ENCODE peak calls at places on chromosomes 6 and 20, in five cellular contexts. Q is hepatocyte, X is psoas muscle, V is choroid plexus epithelial cell, U is progenitor cell of endocrine pancreas. C is an unnamed sample.

GRCh38 chr20:34516874-34517542 is 786 bp downstream of the DYNLRB1 start:
- DNase-seq in Q (peak), X (no peak), V (peak), U (no peak), C (peak)

GRCh38 chr20:32607324-32607723 is 22.2 kb upstream of the NOL4L start:
- DNase-seq in Q (no peak), X (no peak), V (no peak), U (no peak), C (no peak)

GRCh38 chr6:170176621-170177382 is 114.1 kb downstream of the DLL1 start:
- DNase-seq in Q (no peak), X (no peak), V (no peak), U (no peak), C (no peak)

GRCh38 chr6:53244958-53245357 is 96.3 kb upstream of the GCM1 start:
- DNase-seq in Q (no peak), X (no peak), V (no peak), U (no peak), C (no peak)

GRCh38 chr6:95923518-95923917 is 92.3 kb upstream of the FUT9 start:
- DNase-seq in Q (peak), X (no peak), V (no peak), U (no peak), C (no peak)

GRCh38 chr6:151136141-151136755 is 103.5 kb upstream of the AKAP12 start:
- DNase-seq in Q (peak), X (no peak), V (no peak), U (no peak), C (no peak)

GRCh38 chr20:48530957-48531356 is 296.8 kb downstream of the PREX1 start:
- DNase-seq in Q (no peak), X (no peak), V (no peak), U (no peak), C (peak)

GRCh38 chr6:113881473-113881980 is 24.4 kb downstream of the MARCKS start:
- DNase-seq in Q (no peak), X (no peak), V (no peak), U (no peak), C (no peak)

GRCh38 chr20:5989539-5989938 is 39.1 kb downstream of the MCM8 start:
- DNase-seq in Q (no peak), X (no peak), V (no peak), U (no peak), C (no peak)
- TF ChIP-seq CTCF in Q (no peak), X (no peak), V (no peak), U (no peak), C (no peak)

DNA sequence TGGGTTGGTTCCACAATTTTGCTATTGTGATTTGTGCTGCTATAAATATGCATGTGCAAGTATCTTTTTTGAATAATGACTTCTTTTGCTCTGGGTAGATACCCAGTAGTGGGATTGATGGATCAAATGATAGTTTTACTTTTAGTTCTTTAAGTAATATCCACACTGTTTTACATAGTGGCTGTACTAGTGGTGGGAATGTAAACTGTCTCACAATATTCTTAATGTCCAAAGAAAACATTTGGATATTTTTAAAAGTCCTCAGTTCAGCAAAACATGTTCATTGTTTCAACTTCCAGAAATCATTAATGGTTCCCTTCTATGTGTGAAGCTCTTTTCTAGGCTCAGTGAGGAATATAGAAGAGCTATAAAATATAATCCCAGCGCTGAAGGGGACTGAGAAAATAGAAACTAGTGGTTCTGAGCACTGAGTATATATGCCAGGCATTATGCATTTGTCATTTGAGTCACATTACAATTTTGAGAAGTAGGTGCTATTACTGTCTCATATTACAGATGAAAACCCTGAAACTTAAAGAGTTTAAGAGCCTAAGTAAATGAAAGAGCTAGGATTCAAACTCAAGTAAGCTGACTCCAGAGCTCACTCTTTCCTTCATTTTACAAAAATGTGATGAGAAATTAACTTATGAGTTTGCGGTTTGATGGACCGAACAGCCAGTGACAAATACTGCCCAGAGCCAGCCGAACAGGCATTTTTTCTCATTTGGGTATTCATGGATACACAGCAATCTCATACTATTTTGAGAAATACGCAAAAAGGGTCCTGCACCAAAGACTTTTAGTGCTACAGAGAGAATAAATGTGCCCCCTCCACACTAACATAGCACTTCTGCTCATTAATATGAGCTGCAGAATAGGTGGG is 250.1 kb downstream of the TBX18 start:
- DNase-seq in Q (no peak), X (no peak), V (peak), U (no peak), C (no peak)
- TF ChIP-seq CTCF in Q (no peak), X (no peak), V (peak), U (no peak), C (no peak)

DNA sequence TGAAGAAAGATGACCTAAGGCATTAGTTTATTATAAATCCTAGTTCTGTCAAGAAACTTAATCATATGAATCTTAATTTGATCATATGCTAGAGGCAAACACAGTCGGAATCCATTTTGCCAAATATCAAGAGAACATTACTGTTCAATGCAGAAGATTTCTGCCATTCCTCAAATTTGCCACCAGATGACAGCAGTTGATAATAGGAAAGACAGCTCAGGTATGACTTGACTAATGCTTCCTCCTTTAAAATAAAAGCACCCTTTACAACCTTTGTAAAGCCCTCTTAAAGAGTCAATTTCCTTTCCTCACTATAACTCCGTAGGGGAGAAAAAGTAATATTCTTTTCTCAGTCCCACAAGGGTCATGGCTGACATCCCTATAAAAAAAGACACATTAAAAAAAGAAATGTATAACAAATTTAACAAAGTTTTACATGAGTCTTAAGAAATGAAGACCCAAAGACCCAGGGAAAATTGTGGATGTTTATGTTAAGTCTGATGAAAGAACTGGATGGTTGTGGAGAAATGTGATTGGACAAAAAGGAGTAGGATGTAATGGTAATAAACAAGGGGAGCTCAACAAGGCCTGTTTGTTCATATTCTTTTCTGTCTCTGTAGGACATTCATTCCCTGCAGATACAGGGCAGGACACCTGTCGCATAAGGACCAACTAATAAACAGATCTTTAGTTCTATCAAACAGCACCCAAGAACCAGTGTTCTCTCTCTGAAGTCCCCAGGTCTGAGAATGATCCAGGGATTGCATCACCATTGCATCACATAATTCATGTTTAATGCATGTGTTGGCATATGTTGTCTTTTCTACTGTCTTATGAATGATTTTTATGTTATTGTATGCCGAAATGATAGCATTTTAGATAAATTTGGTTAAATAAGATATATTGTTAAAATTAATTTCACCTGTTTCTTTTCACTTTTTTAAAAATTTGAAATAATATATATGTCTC is 23.0 kb upstream of the IL17A start:
- DNase-seq in Q (peak), X (no peak), V (peak), U (no peak), C (no peak)
- TF ChIP-seq CTCF in Q (peak), X (peak), V (peak), U (peak), C (peak)

GRCh38 chr6:134446228-134446848 is 128.4 kb upstream of the SGK1 start:
- DNase-seq in Q (no peak), X (no peak), V (peak), U (no peak), C (no peak)
- TF ChIP-seq CTCF in Q (no peak), X (no peak), V (no peak), U (no peak), C (no peak)

DNA sequence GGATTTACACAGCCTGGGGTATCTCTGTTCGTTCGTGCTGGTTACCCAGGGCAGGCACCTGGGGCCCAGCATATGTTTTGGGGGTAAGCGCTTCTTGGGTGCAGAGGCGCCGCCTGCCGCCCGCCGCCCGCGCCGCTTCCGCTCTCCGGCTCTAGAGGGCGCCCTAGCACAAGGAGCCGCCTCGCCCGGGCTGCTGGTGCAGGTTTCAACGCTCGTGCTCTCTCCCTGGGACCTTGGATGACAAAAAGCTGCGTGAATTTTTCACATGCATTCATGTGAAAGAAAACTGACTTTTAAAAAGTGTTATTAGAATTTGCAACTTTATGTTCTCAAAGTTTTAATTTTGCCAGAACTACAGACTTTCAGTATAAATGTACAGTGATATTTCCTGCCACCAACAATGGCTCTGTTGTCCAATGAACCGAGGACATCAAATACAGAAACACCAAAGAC is 32.5 kb downstream of the PRR18 start:
- DNase-seq in Q (peak), X (peak), V (peak), U (peak), C (peak)
- TF ChIP-seq CTCF in Q (peak), X (peak), V (peak), U (peak), C (peak)

DNA sequence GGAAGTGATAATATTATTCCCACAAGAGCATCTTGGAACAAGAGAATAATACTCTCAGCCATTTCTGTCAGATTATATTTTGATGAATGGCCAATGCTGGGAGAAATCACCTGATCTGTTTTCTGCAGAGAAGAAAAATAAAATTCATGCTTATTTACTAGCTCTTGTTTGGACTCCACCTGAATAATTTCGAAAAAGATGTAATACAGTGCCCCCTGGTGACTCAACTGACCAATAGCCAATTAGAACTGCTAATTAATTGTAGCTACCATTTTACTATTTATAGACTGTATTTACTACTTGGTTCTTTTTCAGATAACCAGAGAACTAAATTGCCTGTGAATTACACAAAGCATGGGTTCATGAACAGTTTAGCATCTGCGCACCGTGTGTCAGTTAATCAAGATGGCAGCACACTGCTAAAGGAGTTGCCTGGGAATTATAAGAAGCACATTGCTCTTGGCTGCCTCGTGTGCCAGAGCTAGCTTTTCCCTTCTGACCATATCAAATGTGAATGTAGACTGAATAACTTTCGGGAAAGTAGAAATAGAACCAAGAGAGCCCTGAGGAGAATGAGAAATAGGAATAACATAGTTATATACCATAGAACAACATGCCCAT is 78.6 kb upstream of the TRDN start:
- DNase-seq in Q (peak), X (no peak), V (peak), U (no peak), C (peak)
- TF ChIP-seq CTCF in Q (peak), X (peak), V (peak), U (peak), C (peak)

DNA sequence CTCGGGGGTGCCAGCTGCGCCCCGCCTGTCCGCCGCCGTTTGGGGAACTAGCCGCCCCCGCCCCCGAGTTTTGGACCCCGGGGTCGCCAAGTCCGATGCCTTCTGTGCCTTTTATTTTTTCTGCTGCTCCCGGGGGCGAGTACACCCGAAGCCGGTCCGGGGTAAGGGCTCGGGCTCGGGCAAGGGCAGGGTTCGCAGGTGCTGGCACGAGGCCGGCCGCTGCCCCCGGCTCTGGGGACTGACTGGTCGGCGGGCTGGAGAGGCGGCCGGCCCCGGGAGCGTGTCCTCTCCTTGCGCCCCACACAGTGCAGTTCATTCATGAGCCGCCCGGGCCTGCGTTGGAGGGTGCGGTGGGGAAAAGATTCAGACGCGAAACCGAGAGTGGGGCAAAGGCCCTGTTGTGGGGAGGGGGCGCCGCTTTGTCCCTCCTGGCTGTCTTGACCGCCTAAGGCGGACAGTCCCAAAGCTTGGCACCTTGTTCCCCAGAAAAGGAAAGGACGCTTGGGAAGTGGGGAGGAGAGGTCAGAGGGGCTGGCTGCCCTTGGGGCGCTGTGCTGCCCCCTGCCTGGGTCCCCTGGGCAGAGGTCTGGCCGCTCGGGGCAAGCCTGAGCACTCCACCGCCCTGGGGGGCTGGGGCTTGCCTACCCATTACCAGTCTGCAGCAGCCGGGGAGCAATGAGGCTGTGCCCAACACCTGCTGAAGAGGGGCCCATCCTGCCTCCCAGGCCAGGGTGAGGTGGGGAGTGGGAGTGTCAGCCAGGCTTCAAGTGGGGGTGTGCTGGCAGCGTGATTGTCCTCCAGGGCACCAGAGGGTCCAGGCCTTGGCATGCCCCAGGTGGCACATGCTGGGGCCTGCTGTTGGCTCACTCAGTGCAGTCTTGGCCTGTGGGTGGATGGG is 915 bp downstream of the TMEM63B start:
- DNase-seq in Q (peak), X (peak), V (peak), U (peak), C (peak)
- TF ChIP-seq CTCF in Q (no peak), X (peak), V (no peak), U (peak), C (peak)

GRCh38 chr6:34234667-34235604 is 1.7 kb upstream of the HMGA1 start:
- DNase-seq in Q (peak), X (peak), V (no peak), U (peak), C (no peak)

GRCh38 chr6:34236423-34237315 is at the start of gene HMGA1:
- DNase-seq in Q (peak), X (peak), V (peak), U (peak), C (peak)

GRCh38 chr6:34233867-34234266 is 2.8 kb upstream of the HMGA1 start:
- DNase-seq in Q (no peak), X (peak), V (no peak), U (no peak), C (no peak)

GRCh38 chr6:34237316-34237721 is 646 bp downstream of the HMGA1 start:
- DNase-seq in Q (peak), X (peak), V (no peak), U (no peak), C (no peak)

GRCh38 chr6:34235605-34236422 is 859 bp upstream of the HMGA1 start:
- DNase-seq in Q (peak), X (peak), V (peak), U (peak), C (peak)
- TF ChIP-seq CTCF in Q (peak), X (no peak), V (peak), U (no peak), C (no peak)

GRCh38 chr6:149859368-149859767 is 4.8 kb downstream of the LRP11 start:
- DNase-seq in Q (peak), X (no peak), V (peak), U (no peak), C (no peak)

GRCh38 chr6:149861603-149862423 is 2.3 kb downstream of the LRP11 start:
- DNase-seq in Q (no peak), X (no peak), V (no peak), U (no peak), C (no peak)

GRCh38 chr6:149860513-149860833 is 3.7 kb downstream of the LRP11 start:
- DNase-seq in Q (no peak), X (no peak), V (no peak), U (no peak), C (no peak)

GRCh38 chr6:149859938-149860337 is 4.2 kb downstream of the LRP11 start:
- DNase-seq in Q (no peak), X (no peak), V (no peak), U (no peak), C (no peak)

GRCh38 chr6:149860834-149861602 is 3.1 kb downstream of the LRP11 start:
- DNase-seq in Q (no peak), X (no peak), V (peak), U (no peak), C (peak)
- TF ChIP-seq CTCF in Q (peak), X (no peak), V (peak), U (no peak), C (no peak)

GRCh38 chr6:89117285-89118108 is at the start of gene SRSF12:
- DNase-seq in Q (peak), X (peak), V (peak), U (peak), C (peak)
- TF ChIP-seq CTCF in Q (no peak), X (no peak), V (no peak), U (peak), C (no peak)

C was measured in Calu3.